ENCODE peak calls at places on chromosomes 4 and X, in four cellular contexts. G, R, X and C are unnamed samples.

GRCh38 chr4:101356928-101357327 is 9.6 kb upstream of the PPP3CA start:
- DNase-seq in X (no peak), G (peak), R (no peak), C (peak)

GRCh38 chr4:153595894-153596601 is 88.0 kb upstream of the TLR2 start:
- DNase-seq in R (no peak), X (no peak), G (no peak), C (no peak)

GRCh38 chrX:87634361-87634760 is 116.8 kb downstream of the KLHL4 start:
- DNase-seq in G (no peak), X (no peak), R (no peak), C (peak)

GRCh38 chr4:81021995-81022394 is 8.5 kb upstream of the BMP3 start:
- DNase-seq in R (no peak), X (no peak), G (no peak), C (no peak)

GRCh38 chrX:15761564-15762191 is 23.6 kb downstream of the CA5B start:
- DNase-seq in X (no peak), R (no peak), G (no peak), C (peak)

GRCh38 chr4:73021634-73022033 is 47.9 kb downstream of the COX18 start:
- DNase-seq in G (peak), X (no peak), R (peak), C (peak)

GRCh38 chr4:152281211-152281610 is 254.7 kb downstream of the FBXW7 start:
- DNase-seq in X (no peak), G (no peak), R (no peak), C (no peak)

GRCh38 chr4:68466185-68466584 is 18.9 kb downstream of the TMPRSS11E start:
- DNase-seq in R (no peak), X (no peak), G (peak), C (no peak)

GRCh38 chrX:146433771-146434170 is 375.8 kb upstream of the CXorf51B start:
- DNase-seq in R (no peak), G (no peak), X (no peak), C (no peak)

GRCh38 chrX:14027031-14027430 is 2.7 kb downstream of the GEMIN8 start:
- DNase-seq in G (peak), R (no peak), X (no peak), C (peak)

GRCh38 chr4:163251204-163251603 is 81.2 kb downstream of the NPY1R start:
- DNase-seq in G (no peak), X (no peak), R (no peak), C (no peak)

GRCh38 chr4:70705146-70705855 is 16.5 kb upstream of the RUFY3 start:
- DNase-seq in R (peak), G (peak), X (peak), C (peak)

GRCh38 chr4:186878203-186878800 is 154.6 kb upstream of the FAT1 start:
- DNase-seq in R (no peak), G (no peak), X (no peak), C (no peak)

GRCh38 chrX:137151403-137151802 is 117.6 kb upstream of the GPR101 start:
- DNase-seq in G (no peak), R (no peak), X (no peak), C (no peak)

GRCh38 chrX:34578237-34578636 is 78.8 kb downstream of the TMEM47 start:
- DNase-seq in R (no peak), G (peak), X (no peak), C (peak)

GRCh38 chr4:134777626-134778025 is 576.0 kb upstream of the PABPC4L start:
- DNase-seq in G (peak), X (no peak), R (peak), C (peak)

GRCh38 chr4:166493828-166494432 is 620.9 kb downstream of the TLL1 start:
- DNase-seq in X (no peak), G (peak), R (no peak), C (no peak)

GRCh38 chrX:68646421-68646820 is 1.0 kb upstream of the STARD8 start:
- DNase-seq in X (no peak), R (no peak), G (no peak), C (no peak)

GRCh38 chr4:78059524-78059889 is 2.4 kb downstream of the FRAS1 start:
- DNase-seq in R (peak), G (peak), X (no peak), C (peak)

GRCh38 chr4:98341309-98341708 is 80.1 kb downstream of the RAP1GDS1 start:
- DNase-seq in G (peak), R (no peak), X (no peak), C (no peak)